ENCODE peak calls at places on chromosomes 5 and 9, in nine cellular contexts. E is transverse colon, K is SK-N-SH, J is GM12891, Z is esophagus muscularis mucosa, M is upper lobe of left lung, P is vagina, A is stomach, U is GM23338. O is an unnamed sample.

GRCh38 chr5:15757103-15757502 is 257.1 kb downstream of the FBXL7 start:
- DNase-seq in E (no peak), K (no peak), J (no peak), Z (no peak), M (no peak), P (no peak), A (no peak), U (peak; percentile 34), O (no peak)

GRCh38 chr5:54446169-54446786 is 9.2 kb upstream of the HSPB3 start:
- DNase-seq in E (no peak), K (no peak), J (no peak), Z (no peak), M (no peak), P (no peak), A (no peak), U (no peak), O (no peak)

GRCh38 chr9:3548636-3549035 is 22.8 kb upstream of the RFX3 start:
- DNase-seq in E (no peak), K (peak; percentile 6), J (no peak), Z (no peak), M (no peak), P (no peak), A (no peak), U (no peak), O (no peak)

GRCh38 chr9:35357116-35357515 is 132.8 kb upstream of the RUSC2 start:
- DNase-seq in E (no peak), K (no peak), J (no peak), Z (no peak), M (no peak), P (no peak), A (no peak), U (no peak), O (no peak)

GRCh38 chr9:4382722-4383317 is 83.0 kb upstream of the GLIS3 start:
- DNase-seq in E (no peak), K (peak; percentile 38), J (no peak), Z (no peak), M (no peak), P (no peak), A (no peak), U (peak; percentile 66), O (no peak)

GRCh38 chr5:171595801-171596231 is 176.4 kb downstream of the FGF18 start:
- DNase-seq in E (no peak), K (no peak), J (no peak), Z (no peak), M (no peak), P (peak; percentile 80), A (no peak), U (no peak), O (no peak)

GRCh38 chr9:70559102-70559501 is 144.6 kb upstream of the KLF9 start:
- DNase-seq in E (no peak), K (no peak), J (no peak), Z (no peak), M (no peak), P (peak; percentile 8), A (no peak), U (no peak), O (no peak)

GRCh38 chr5:159854916-159855315 is 61.4 kb upstream of the ADRA1B start:
- DNase-seq in E (no peak), K (no peak), J (no peak), Z (no peak), M (no peak), P (no peak), A (no peak), U (no peak), O (no peak)

GRCh38 chr9:132239999-132240859 is 78.4 kb downstream of the NTNG2 start:
- DNase-seq in E (no peak), K (peak; percentile 75), J (no peak), Z (no peak), M (no peak), P (no peak), A (no peak), U (peak; percentile 54), O (no peak)

GRCh38 chr9:132240860-132241482 is 79.1 kb downstream of the NTNG2 start:
- DNase-seq in E (peak; percentile 98), K (peak; percentile 99), J (peak; percentile 97), Z (peak; percentile 100), M (peak; percentile 100), P (peak; percentile 97), A (peak; percentile 99), U (peak; percentile 99), O (peak; percentile 99)

GRCh38 chr9:132242621-132243155 is 80.8 kb downstream of the NTNG2 start:
- DNase-seq in E (no peak), K (no peak), J (no peak), Z (no peak), M (no peak), P (no peak), A (no peak), U (peak; percentile 32), O (no peak)

GRCh38 chr9:132241840-132242620 is 80.2 kb downstream of the NTNG2 start:
- DNase-seq in E (peak; percentile 52), K (peak; percentile 67), J (peak; percentile 63), Z (no peak), M (peak; percentile 62), P (no peak), A (peak; percentile 51), U (peak; percentile 51), O (no peak)

DNA sequence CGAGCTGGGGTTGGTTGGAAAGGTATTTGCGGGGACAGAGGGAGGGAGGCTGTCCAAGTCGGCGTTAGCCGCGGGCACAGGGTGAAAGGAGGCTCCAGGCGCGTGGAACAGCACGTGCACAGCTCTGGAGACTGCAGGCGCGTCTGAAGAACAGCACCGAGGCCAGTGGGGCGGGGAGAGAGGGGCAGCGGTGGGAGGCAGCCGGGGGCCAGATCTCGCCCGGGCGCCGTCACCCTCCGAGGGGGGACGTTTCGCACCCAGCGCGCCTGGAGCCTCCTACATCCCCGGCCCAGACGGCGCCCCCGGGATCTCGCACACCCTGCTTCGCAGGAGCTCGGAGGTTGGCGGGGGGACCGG is 79.6 kb downstream of the NTNG2 start:
- DNase-seq in E (no peak), K (no peak), J (no peak), Z (no peak), M (no peak), P (no peak), A (no peak), U (no peak), O (no peak)
- TF ChIP-seq POLR2AphosphoS5 in E (no peak), K (no peak), J (no peak), Z (peak; percentile 1), M (peak; percentile 30), P (no peak), A (no peak), U (no peak), O (no peak)

GRCh38 chr5:112165897-112166737 is 253.0 kb downstream of the EPB41L4A start:
- DNase-seq in E (no peak), K (no peak), J (no peak), Z (no peak), M (no peak), P (no peak), A (no peak), U (peak; percentile 92), O (no peak)

GRCh38 chr5:112160652-112161391 is 258.3 kb downstream of the EPB41L4A start:
- DNase-seq in E (peak; percentile 95), K (peak; percentile 92), J (peak; percentile 63), Z (peak; percentile 98), M (peak; percentile 91), P (peak; percentile 93), A (peak; percentile 91), U (peak; percentile 92), O (peak; percentile 95)

GRCh38 chr5:112165399-112165798 is 253.7 kb downstream of the EPB41L4A start:
- DNase-seq in E (no peak), K (no peak), J (no peak), Z (no peak), M (no peak), P (no peak), A (no peak), U (peak; percentile 18), O (no peak)

GRCh38 chr5:112161392-112161748 is 257.7 kb downstream of the EPB41L4A start:
- DNase-seq in E (no peak), K (no peak), J (no peak), Z (no peak), M (no peak), P (no peak), A (no peak), U (no peak), O (no peak)

DNA sequence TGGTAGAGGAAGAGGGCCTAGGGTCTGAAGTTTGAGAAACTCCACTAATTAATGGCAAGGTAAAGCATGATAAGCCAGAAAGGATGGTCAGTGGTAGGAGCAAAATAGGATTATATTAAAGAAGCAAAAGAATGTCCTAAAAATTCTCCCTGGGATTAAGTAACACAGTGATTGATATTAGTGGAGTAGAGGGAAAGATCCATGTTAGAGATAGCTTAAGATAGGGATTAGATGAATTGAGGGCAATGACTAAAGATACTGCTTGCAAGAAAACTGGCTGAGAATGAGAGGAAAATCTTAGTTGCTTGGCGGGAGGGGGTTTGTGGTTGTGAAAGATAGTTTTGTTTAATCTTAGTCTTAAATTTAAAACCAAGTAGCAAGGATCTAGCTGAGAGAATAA is 255.6 kb downstream of the EPB41L4A start:
- DNase-seq in E (no peak), K (no peak), J (no peak), Z (no peak), M (no peak), P (no peak), A (no peak), U (no peak), O (no peak)
- TF ChIP-seq POLR2AphosphoS5 in E (no peak), K (no peak), J (no peak), Z (no peak), M (no peak), P (no peak), A (no peak), U (no peak), O (no peak)

DNA sequence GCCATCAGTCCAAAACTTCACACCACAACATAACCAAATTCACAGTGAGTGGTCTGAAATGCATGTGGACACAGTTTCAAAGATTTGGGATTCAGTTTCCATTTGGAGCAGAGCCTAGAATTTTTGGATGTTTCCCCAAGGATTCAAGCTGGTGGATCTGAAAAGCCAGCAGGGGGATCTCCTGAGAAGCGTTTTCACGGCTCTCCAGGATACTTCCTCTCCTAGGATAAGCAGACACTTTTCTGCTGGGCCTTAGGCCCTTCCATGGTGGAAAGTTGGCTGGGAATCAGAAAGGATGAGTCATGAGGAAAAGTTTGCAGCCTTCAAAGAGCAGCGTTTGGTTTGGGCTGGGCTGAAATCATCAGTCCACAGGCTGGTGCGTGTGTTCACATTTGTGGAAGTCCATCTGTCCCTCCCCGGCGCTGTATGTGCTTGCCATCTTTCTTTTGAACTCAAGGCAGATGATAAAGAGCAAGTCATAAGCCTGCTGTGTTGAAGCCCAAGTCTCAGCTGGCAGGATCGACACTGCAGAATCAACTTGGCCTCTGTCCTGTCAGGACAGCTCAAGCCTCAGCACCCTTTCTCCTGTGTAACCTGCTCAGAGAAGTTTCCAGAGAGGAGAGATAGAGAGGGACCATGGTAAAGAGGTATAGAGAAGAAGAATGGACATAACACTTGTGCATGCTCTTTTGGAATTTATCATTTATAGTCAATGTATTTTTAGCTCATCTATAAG is 152.6 kb upstream of the MSX2 start:
- DNase-seq in E (peak; percentile 26), K (peak; percentile 45), J (no peak), Z (no peak), M (no peak), P (no peak), A (peak; percentile 49), U (peak; percentile 52), O (peak; percentile 81)
- TF ChIP-seq POLR2AphosphoS5 in E (peak; percentile 43), K (no peak), J (no peak), Z (peak; percentile 47), M (no peak), P (no peak), A (no peak), U (no peak), O (peak; percentile 32)

DNA sequence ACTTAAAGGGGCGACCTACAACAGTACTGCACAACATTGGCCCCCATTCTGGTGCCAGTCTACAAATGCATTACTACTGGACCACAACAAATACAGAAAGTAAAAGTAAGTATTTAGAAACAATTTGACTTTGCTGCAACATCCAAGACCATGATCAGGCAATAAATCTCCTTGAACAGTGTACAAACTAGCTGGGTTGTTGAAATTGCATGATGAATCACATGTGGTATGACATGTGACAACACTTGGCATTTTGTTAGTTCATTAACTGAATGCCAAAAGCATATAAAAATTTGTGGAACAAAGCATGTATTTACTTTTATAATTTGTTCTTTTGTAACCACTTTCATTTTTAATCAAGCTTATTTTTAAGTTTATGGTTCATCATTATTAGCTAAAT is 270.4 kb downstream of the NFIB start:
- DNase-seq in E (no peak), K (no peak), J (no peak), Z (no peak), M (no peak), P (no peak), A (no peak), U (no peak), O (no peak)
- TF ChIP-seq POLR2AphosphoS5 in E (no peak), K (no peak), J (no peak), Z (no peak), M (no peak), P (no peak), A (no peak), U (no peak), O (no peak)